ENCODE peak calls at places on chromosomes 2 and 18, in five cellular contexts. S is breast epithelium, O is small intestine, V is astrocyte of the spinal cord, G is heart left ventricle. W is an unnamed sample.

GRCh38 chr18:6413554-6414117 is 1.1 kb downstream of the L3MBTL4 start:
- DNase-seq in O (peak), S (peak), G (no peak), V (no peak), W (no peak)

GRCh38 chr2:148643998-148644884 is at the start of gene EPC2:
- DNase-seq in O (peak), V (peak), S (peak), G (peak), W (peak)

GRCh38 chr2:127039387-127040031 is 67.4 kb downstream of the BIN1 start:
- DNase-seq in O (no peak), S (no peak), G (no peak), V (no peak), W (no peak)

GRCh38 chr2:149021271-149021719 is 17.2 kb upstream of the LYPD6B start:
- DNase-seq in S (no peak), G (no peak), V (no peak), O (no peak), W (no peak)

GRCh38 chr2:11187083-11187619 is 31.9 kb downstream of the SLC66A3 start:
- DNase-seq in G (no peak), S (no peak), V (peak), O (no peak), W (peak)

GRCh38 chr2:9102861-9103662 is 99.6 kb upstream of the MBOAT2 start:
- DNase-seq in S (no peak), O (peak), G (no peak), V (no peak), W (peak)

GRCh38 chr2:218221015-218221414 is 4.0 kb downstream of the ARPC2 start:
- DNase-seq in G (no peak), S (no peak), O (no peak), V (no peak), W (no peak)

GRCh38 chr18:38940863-38941531 is 1375.4 kb upstream of the CELF4 start:
- DNase-seq in O (peak), G (no peak), S (no peak), V (peak), W (peak)

GRCh38 chr2:191941376-191941775 is 94.5 kb upstream of the CAVIN2 start:
- DNase-seq in S (no peak), G (no peak), O (no peak), V (no peak), W (no peak)

GRCh38 chr2:55013936-55014335 is 36.3 kb downstream of the RTN4 start:
- DNase-seq in G (no peak), V (no peak), S (no peak), O (no peak), W (no peak)

GRCh38 chr18:75265872-75266271 is 55.3 kb downstream of the TSHZ1 start:
- DNase-seq in O (no peak), V (no peak), G (no peak), S (no peak), W (no peak)

GRCh38 chr2:101063352-101063751 is 61.3 kb downstream of the RPL31 start:
- DNase-seq in O (no peak), V (peak), S (no peak), G (no peak), W (peak)

GRCh38 chr2:94996401-94997100 is 29.0 kb upstream of the MAL start:
- DNase-seq in G (no peak), S (no peak), O (no peak), V (no peak), W (no peak)

GRCh38 chr2:175930504-175930903 is 71.6 kb downstream of the LNPK start:
- DNase-seq in O (peak), S (no peak), G (no peak), V (peak), W (peak)

GRCh38 chr2:239194731-239195317 is 206.0 kb downstream of the HDAC4 start:
- DNase-seq in S (peak), G (no peak), V (no peak), O (no peak), W (no peak)

GRCh38 chr2:246489-247145 is 17.2 kb downstream of the SH3YL1 start:
- DNase-seq in O (peak), G (no peak), S (no peak), V (peak), W (peak)

GRCh38 chr2:195706161-195706900 is 49.3 kb downstream of the SLC39A10 start:
- DNase-seq in V (peak), G (no peak), S (no peak), O (no peak), W (peak)

GRCh38 chr2:120549841-120550240 is 185.8 kb upstream of the GLI2 start:
- DNase-seq in O (no peak), G (no peak), V (no peak), S (no peak), W (no peak)

GRCh38 chr2:233919938-233920337 is 2.8 kb downstream of the TRPM8 start:
- DNase-seq in O (no peak), S (no peak), V (peak), G (no peak), W (peak)

DNA sequence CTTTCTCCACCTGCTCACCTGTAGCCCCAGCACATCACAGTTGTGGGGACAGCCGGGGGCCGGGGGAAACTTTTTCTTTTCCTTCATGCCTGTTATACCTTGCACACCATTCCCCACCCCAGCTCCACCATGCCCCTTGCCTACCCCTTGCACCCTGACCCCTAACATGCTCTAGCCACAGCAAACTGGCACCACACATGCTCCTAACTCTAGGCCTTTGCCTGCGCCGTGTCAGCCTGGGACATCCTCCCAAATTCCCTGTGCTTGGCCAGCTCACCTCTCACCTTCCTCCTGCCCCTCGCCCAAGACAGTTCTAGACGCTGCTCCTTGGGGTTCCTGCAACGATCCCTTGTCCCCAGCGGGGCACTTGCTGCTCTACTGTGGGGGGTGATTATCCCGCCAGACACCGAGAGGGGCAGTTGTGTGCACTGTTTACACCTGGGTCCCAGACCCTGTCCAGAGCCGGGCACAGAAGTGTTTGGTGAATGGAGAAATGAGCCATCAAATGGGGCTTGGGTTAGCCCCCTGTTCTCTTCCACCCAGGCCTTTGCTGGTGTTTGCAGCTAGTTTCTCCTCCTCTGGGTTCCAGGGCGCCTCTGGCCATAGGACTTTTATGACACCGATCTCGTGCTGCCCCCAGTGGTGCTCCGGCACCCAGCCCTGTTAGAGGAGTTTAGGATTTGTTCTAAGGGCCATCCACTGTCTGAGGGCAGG is 129.8 kb downstream of the CTIF start:
- DNase-seq in S (no peak), O (no peak), V (no peak), G (no peak), W (no peak)
- H3K4me3 ChIP-seq in S (no peak), O (no peak), V (no peak), G (no peak), W (no peak)

DNA sequence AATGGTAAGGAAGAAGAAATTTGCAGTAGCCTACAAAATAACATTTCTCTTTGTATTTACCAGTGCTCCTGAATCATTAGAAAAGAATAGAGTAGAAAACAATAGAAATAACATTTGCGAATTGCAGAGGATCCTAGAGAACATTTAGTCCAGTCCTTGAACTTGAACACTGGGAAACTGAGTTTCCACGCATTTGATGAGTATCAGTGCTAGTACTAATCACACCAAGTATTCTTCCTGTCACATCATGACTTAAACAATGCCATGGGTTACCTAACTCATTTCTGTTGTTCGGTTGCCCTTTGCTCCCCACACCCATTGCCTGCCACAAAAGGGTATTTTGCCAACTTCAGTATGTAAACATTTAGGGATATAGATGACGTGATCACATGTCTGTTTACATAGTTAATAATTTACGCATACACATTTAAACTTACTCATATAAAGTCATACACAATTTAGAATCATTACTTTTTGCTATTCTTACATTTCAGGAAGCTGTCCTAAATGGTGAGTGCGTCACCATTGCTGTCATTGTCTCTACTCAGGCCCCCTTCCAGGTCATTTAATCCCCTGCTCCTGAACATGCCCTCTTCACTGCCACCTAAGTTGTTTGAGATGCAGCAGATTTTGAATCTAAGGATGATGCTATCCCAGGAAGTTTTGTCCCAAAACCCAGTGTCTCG is 42.3 kb downstream of the CRIM1 start:
- DNase-seq in V (no peak), S (no peak), O (peak), G (no peak), W (no peak)
- H3K4me3 ChIP-seq in V (no peak), S (no peak), O (no peak), G (no peak), W (no peak)

GRCh38 chr2:43778233-43778632 is 4.4 kb downstream of the DYNC2LI1 start:
- DNase-seq in O (no peak), V (no peak), G (no peak), S (no peak), W (no peak)
- H3K4me3 ChIP-seq in O (no peak), V (no peak), G (no peak), S (no peak), W (no peak)

DNA sequence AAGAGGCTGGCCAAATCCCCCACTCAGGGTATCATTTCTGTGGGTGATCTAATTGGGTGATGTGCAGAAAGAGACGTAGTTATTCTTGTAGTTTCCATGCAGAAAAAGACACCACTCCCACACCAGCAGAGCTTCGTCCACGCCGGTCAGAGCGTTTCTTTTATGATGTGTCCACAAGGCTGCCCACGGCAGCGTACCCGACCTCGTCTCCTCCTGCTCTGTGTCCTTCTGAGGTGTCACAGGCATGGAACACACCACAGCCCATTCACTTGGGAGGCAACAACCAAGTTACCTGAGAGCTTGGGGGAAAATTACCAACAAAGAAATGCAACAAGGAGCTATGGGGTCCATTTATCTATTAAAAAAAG is 131.3 kb downstream of the PXDN start:
- DNase-seq in S (no peak), O (no peak), V (no peak), G (no peak), W (no peak)
- H3K4me3 ChIP-seq in S (no peak), O (no peak), V (no peak), G (no peak), W (no peak)

GRCh38 chr18:49565101-49565500 is 3.2 kb downstream of the LIPG start:
- DNase-seq in V (no peak), S (no peak), G (no peak), O (no peak), W (no peak)
- H3K4me3 ChIP-seq in V (no peak), S (no peak), G (no peak), O (no peak), W (no peak)

GRCh38 chr2:73202156-73203054 is at the start of gene NOTO:
- DNase-seq in S (no peak), O (no peak), G (no peak), V (no peak), W (peak)
- H3K4me3 ChIP-seq in S (peak), O (peak), G (peak), V (no peak), W (peak)